ENCODE peak calls at places on chromosomes 5 and 9, in six cellular contexts. One of them, this sample, is unnamed.

GRCh38 chr9:99031994-99032393 is 72.9 kb upstream of the TGFBR1 start:
- DNase-seq in K562: no peak
- DNase-seq in endothelial cell of umbilical vein: no peak
- DNase-seq in HepG2: no peak
- DNase-seq in GM12878: no peak
- DNase-seq in A549: no peak
- DNase-seq in this sample: no peak

GRCh38 chr9:137030528-137030927 is 1.4 kb downstream of the FUT7 start:
- DNase-seq in K562: no peak
- DNase-seq in endothelial cell of umbilical vein: no peak
- DNase-seq in HepG2: no peak
- DNase-seq in GM12878: peak; percentile 42
- DNase-seq in A549: no peak
- DNase-seq in this sample: peak; percentile 98

GRCh38 chr9:105385372-105385985 is 62.4 kb upstream of the FSD1L start:
- DNase-seq in K562: no peak
- DNase-seq in endothelial cell of umbilical vein: no peak
- DNase-seq in HepG2: no peak
- DNase-seq in GM12878: peak; percentile 27
- DNase-seq in A549: no peak
- DNase-seq in this sample: peak; percentile 81

GRCh38 chr5:56527174-56527573 is 288.2 kb upstream of the MAP3K1 start:
- DNase-seq in K562: no peak
- DNase-seq in endothelial cell of umbilical vein: no peak
- DNase-seq in HepG2: no peak
- DNase-seq in GM12878: no peak
- DNase-seq in A549: no peak
- DNase-seq in this sample: no peak

GRCh38 chr5:129963359-129963758 is 59.1 kb downstream of the CHSY3 start:
- DNase-seq in K562: no peak
- DNase-seq in endothelial cell of umbilical vein: peak; percentile 90
- DNase-seq in HepG2: no peak
- DNase-seq in GM12878: no peak
- DNase-seq in A549: no peak
- DNase-seq in this sample: no peak

GRCh38 chr5:137572042-137572695 is 73.0 kb upstream of the SPOCK1 start:
- DNase-seq in K562: no peak
- DNase-seq in endothelial cell of umbilical vein: no peak
- DNase-seq in HepG2: no peak
- DNase-seq in GM12878: no peak
- DNase-seq in A549: no peak
- DNase-seq in this sample: no peak

GRCh38 chr5:93092349-93093105 is 488.5 kb downstream of the NR2F1-AS1 start:
- DNase-seq in K562: no peak
- DNase-seq in endothelial cell of umbilical vein: peak; percentile 82
- DNase-seq in HepG2: no peak
- DNase-seq in GM12878: no peak
- DNase-seq in A549: peak; percentile 25
- DNase-seq in this sample: no peak

GRCh38 chr9:17191095-17191494 is 56.3 kb downstream of the CNTLN start:
- DNase-seq in K562: no peak
- DNase-seq in endothelial cell of umbilical vein: peak; percentile 45
- DNase-seq in HepG2: no peak
- DNase-seq in GM12878: no peak
- DNase-seq in A549: no peak
- DNase-seq in this sample: no peak

GRCh38 chr5:106875591-106876297 is 795.0 kb downstream of the EFNA5 start:
- DNase-seq in K562: peak; percentile 31
- DNase-seq in endothelial cell of umbilical vein: no peak
- DNase-seq in HepG2: peak; percentile 62
- DNase-seq in GM12878: no peak
- DNase-seq in A549: peak; percentile 58
- DNase-seq in this sample: peak; percentile 60

GRCh38 chr5:114362197-114362976 is 517 bp downstream of the KCNN2 start:
- DNase-seq in K562: no peak
- DNase-seq in endothelial cell of umbilical vein: no peak
- DNase-seq in HepG2: no peak
- DNase-seq in GM12878: no peak
- DNase-seq in A549: peak; percentile 20
- DNase-seq in this sample: no peak

GRCh38 chr9:93008457-93008856 is 50.0 kb upstream of the SUSD3 start:
- DNase-seq in K562: no peak
- DNase-seq in endothelial cell of umbilical vein: no peak
- DNase-seq in HepG2: no peak
- DNase-seq in GM12878: no peak
- DNase-seq in A549: no peak
- DNase-seq in this sample: no peak

GRCh38 chr5:168852329-168852728 is 273.2 kb upstream of the PANK3 start:
- DNase-seq in K562: no peak
- DNase-seq in endothelial cell of umbilical vein: no peak
- DNase-seq in HepG2: no peak
- DNase-seq in GM12878: no peak
- DNase-seq in A549: no peak
- DNase-seq in this sample: no peak

GRCh38 chr9:105262497-105262896 is 18.0 kb downstream of the SLC44A1 start:
- DNase-seq in K562: no peak
- DNase-seq in endothelial cell of umbilical vein: no peak
- DNase-seq in HepG2: no peak
- DNase-seq in GM12878: no peak
- DNase-seq in A549: no peak
- DNase-seq in this sample: no peak

GRCh38 chr9:97502222-97502983 is 937 bp downstream of the TMOD1 start:
- DNase-seq in K562: peak; percentile 33
- DNase-seq in endothelial cell of umbilical vein: no peak
- DNase-seq in HepG2: no peak
- DNase-seq in GM12878: no peak
- DNase-seq in A549: no peak
- DNase-seq in this sample: no peak

GRCh38 chr9:77802512-77803293 is 154.6 kb upstream of the GNA14 start:
- DNase-seq in K562: no peak
- DNase-seq in endothelial cell of umbilical vein: no peak
- DNase-seq in HepG2: no peak
- DNase-seq in GM12878: no peak
- DNase-seq in A549: no peak
- DNase-seq in this sample: no peak

GRCh38 chr5:108801301-108801700 is 53.6 kb downstream of the FER start:
- DNase-seq in K562: no peak
- DNase-seq in endothelial cell of umbilical vein: no peak
- DNase-seq in HepG2: no peak
- DNase-seq in GM12878: no peak
- DNase-seq in A549: no peak
- DNase-seq in this sample: no peak

GRCh38 chr9:74770508-74771261 is 117.0 kb downstream of the TRPM6 start:
- DNase-seq in K562: peak; percentile 63
- DNase-seq in endothelial cell of umbilical vein: no peak
- DNase-seq in HepG2: peak; percentile 48
- DNase-seq in GM12878: no peak
- DNase-seq in A549: peak; percentile 82
- DNase-seq in this sample: peak; percentile 34

GRCh38 chr5:113212244-113212920 is 222.4 kb downstream of the TSSK1B start:
- DNase-seq in K562: no peak
- DNase-seq in endothelial cell of umbilical vein: peak; percentile 88
- DNase-seq in HepG2: no peak
- DNase-seq in GM12878: no peak
- DNase-seq in A549: no peak
- DNase-seq in this sample: no peak

GRCh38 chr9:133058550-133059320 is 3.0 kb upstream of the CEL start:
- DNase-seq in K562: no peak
- DNase-seq in endothelial cell of umbilical vein: no peak
- DNase-seq in HepG2: no peak
- DNase-seq in GM12878: peak; percentile 13
- DNase-seq in A549: no peak
- DNase-seq in this sample: peak; percentile 68

GRCh38 chr5:74686962-74687751 is 2.1 kb downstream of the HEXB start:
- DNase-seq in K562: no peak
- DNase-seq in endothelial cell of umbilical vein: peak; percentile 12
- DNase-seq in HepG2: no peak
- DNase-seq in GM12878: no peak
- DNase-seq in A549: no peak
- DNase-seq in this sample: no peak

GRCh38 chr9:115672477-115673316 is 480.9 kb upstream of the PAPPA start:
- DNase-seq in K562: no peak
- DNase-seq in endothelial cell of umbilical vein: peak; percentile 12
- DNase-seq in HepG2: peak; percentile 1
- DNase-seq in GM12878: no peak
- DNase-seq in A549: peak; percentile 96
- DNase-seq in this sample: no peak

GRCh38 chr5:175654807-175655206 is 3.1 kb upstream of the HRH2 start:
- DNase-seq in K562: no peak
- DNase-seq in endothelial cell of umbilical vein: no peak
- DNase-seq in HepG2: no peak
- DNase-seq in GM12878: no peak
- DNase-seq in A549: no peak
- DNase-seq in this sample: no peak

GRCh38 chr9:137339606-137340462 is 37.8 kb upstream of the NRARP start:
- DNase-seq in K562: no peak
- DNase-seq in endothelial cell of umbilical vein: peak; percentile 39
- DNase-seq in HepG2: no peak
- DNase-seq in GM12878: no peak
- DNase-seq in A549: no peak
- DNase-seq in this sample: no peak

GRCh38 chr9:2613730-2614271 is 7.8 kb upstream of the VLDLR start:
- DNase-seq in K562: no peak
- DNase-seq in endothelial cell of umbilical vein: no peak
- DNase-seq in HepG2: no peak
- DNase-seq in GM12878: no peak
- DNase-seq in A549: no peak
- DNase-seq in this sample: no peak

GRCh38 chr9:27078685-27079084 is 30.3 kb upstream of the TEK start:
- DNase-seq in K562: no peak
- DNase-seq in endothelial cell of umbilical vein: peak; percentile 70
- DNase-seq in HepG2: no peak
- DNase-seq in GM12878: no peak
- DNase-seq in A549: no peak
- DNase-seq in this sample: no peak

GRCh38 chr5:74391410-74391809 is 249.1 kb downstream of the ENC1 start:
- DNase-seq in K562: no peak
- DNase-seq in endothelial cell of umbilical vein: no peak
- DNase-seq in HepG2: peak; percentile 27
- DNase-seq in GM12878: no peak
- DNase-seq in A549: no peak
- DNase-seq in this sample: no peak

GRCh38 chr5:107396351-107396690 is 274.4 kb downstream of the EFNA5 start:
- DNase-seq in K562: no peak
- DNase-seq in endothelial cell of umbilical vein: no peak
- DNase-seq in HepG2: no peak
- DNase-seq in GM12878: no peak
- DNase-seq in A549: no peak
- DNase-seq in this sample: no peak

GRCh38 chr9:70911791-70912190 is 209.6 kb downstream of the TRPM3 start:
- DNase-seq in K562: no peak
- DNase-seq in endothelial cell of umbilical vein: no peak
- DNase-seq in HepG2: no peak
- DNase-seq in GM12878: no peak
- DNase-seq in A549: no peak
- DNase-seq in this sample: no peak

GRCh38 chr9:134770972-134771971 is 109.3 kb upstream of the FCN2 start:
- DNase-seq in K562: peak; percentile 18
- DNase-seq in endothelial cell of umbilical vein: peak; percentile 29
- DNase-seq in HepG2: no peak
- DNase-seq in GM12878: peak; percentile 34
- DNase-seq in A549: no peak
- DNase-seq in this sample: peak; percentile 70

GRCh38 chr9:7549261-7549660 is 250.3 kb downstream of the DMAC1 start:
- DNase-seq in K562: no peak
- DNase-seq in endothelial cell of umbilical vein: no peak
- DNase-seq in HepG2: no peak
- DNase-seq in GM12878: no peak
- DNase-seq in A549: no peak
- DNase-seq in this sample: no peak

GRCh38 chr5:73764586-73764985 is 138.6 kb downstream of the ARHGEF28 start:
- DNase-seq in K562: no peak
- DNase-seq in endothelial cell of umbilical vein: peak; percentile 43
- DNase-seq in HepG2: peak; percentile 78
- DNase-seq in GM12878: no peak
- DNase-seq in A549: peak; percentile 95
- DNase-seq in this sample: no peak

GRCh38 chr9:127908660-127908926 is 8.2 kb downstream of the ST6GALNAC4 start:
- DNase-seq in K562: no peak
- DNase-seq in endothelial cell of umbilical vein: no peak
- DNase-seq in HepG2: no peak
- DNase-seq in GM12878: no peak
- DNase-seq in A549: no peak
- DNase-seq in this sample: no peak
- TF ChIP-seq MYC in K562: no peak
- TF ChIP-seq MYC in endothelial cell of umbilical vein: no peak
- TF ChIP-seq MYC in HepG2: no peak
- TF ChIP-seq MYC in GM12878: no peak
- TF ChIP-seq MYC in A549: no peak
- TF ChIP-seq MYC in this sample: no peak

GRCh38 chr9:91978739-91979414 is 28.8 kb upstream of the ROR2 start:
- DNase-seq in K562: peak; percentile 22
- DNase-seq in endothelial cell of umbilical vein: peak; percentile 5
- DNase-seq in HepG2: no peak
- DNase-seq in GM12878: no peak
- DNase-seq in A549: peak; percentile 57
- DNase-seq in this sample: peak; percentile 60
- TF ChIP-seq CTCF in K562: peak; percentile 83
- TF ChIP-seq CTCF in endothelial cell of umbilical vein: peak; percentile 3
- TF ChIP-seq CTCF in HepG2: peak; percentile 45
- TF ChIP-seq CTCF in GM12878: peak; percentile 33
- TF ChIP-seq CTCF in A549: peak; percentile 36
- TF ChIP-seq CTCF in this sample: peak; percentile 73

DNA sequence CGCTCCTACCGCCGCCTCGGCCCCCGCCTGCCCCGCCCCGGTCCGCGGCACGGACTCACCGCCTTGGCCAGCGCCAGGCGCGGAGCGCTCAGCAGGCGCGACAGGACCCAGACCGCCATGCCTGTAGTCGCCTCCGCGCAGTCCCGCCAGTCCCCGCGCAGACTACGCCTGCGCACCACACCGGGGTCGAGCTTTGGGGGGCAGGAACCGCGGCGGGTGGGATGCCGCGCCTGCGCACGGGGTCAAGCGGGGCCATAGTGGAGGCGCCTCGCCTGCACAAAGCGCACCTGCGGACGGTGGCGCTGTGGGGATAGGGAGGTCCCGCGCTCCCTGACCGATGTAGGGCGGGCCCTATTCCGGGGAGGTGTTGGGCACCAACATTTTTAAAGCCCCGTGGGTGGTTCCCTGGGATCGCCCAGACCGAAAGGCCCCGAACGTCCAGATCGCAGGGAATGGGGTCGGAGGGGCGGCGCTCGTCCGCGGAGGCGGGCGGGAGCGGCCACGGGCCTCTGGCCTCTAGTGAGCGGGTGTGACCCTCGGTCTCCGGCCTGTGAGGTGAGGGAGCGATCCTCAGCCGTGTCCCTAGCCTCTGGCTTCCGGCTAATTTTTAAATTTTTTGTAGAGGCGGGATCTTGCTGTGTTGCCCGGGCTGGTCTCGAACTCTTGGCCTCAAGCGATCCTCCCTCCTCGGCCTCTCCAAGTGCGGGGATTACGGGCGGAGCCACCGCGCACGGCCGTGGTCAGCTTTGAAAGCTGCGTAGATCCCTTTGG is 70.8 kb upstream of the LPCAT1 start:
- DNase-seq in K562: peak; percentile 91
- DNase-seq in endothelial cell of umbilical vein: peak; percentile 75
- DNase-seq in HepG2: peak; percentile 87
- DNase-seq in GM12878: peak; percentile 70
- DNase-seq in A549: peak; percentile 79
- DNase-seq in this sample: no peak
- TF ChIP-seq POLR2A in K562: no peak
- TF ChIP-seq POLR2A in endothelial cell of umbilical vein: peak; percentile 64
- TF ChIP-seq POLR2A in HepG2: peak; percentile 85
- TF ChIP-seq POLR2A in GM12878: peak; percentile 89
- TF ChIP-seq POLR2A in A549: peak; percentile 54
- TF ChIP-seq POLR2A in this sample: no peak

GRCh38 chr5:33890147-33890546 is 1.6 kb downstream of the ADAMTS12 start:
- DNase-seq in K562: no peak
- DNase-seq in endothelial cell of umbilical vein: no peak
- DNase-seq in HepG2: peak; percentile 4
- DNase-seq in GM12878: no peak
- DNase-seq in A549: no peak
- DNase-seq in this sample: no peak
- TF ChIP-seq MYC in K562: no peak
- TF ChIP-seq MYC in endothelial cell of umbilical vein: no peak
- TF ChIP-seq MYC in HepG2: no peak
- TF ChIP-seq MYC in GM12878: no peak
- TF ChIP-seq MYC in A549: no peak
- TF ChIP-seq MYC in this sample: no peak

This sample was measured in NB4.